ENCODE peak calls at places on chromosome 16, in four cellular contexts. S is K562, T is GM12878, Z is HepG2. I is an unnamed sample.
A peak's percentile ranks its signal among the peaks of the same experiment; 100 is the strongest.

GRCh38 chr16:985646-986400 is 4.3 kb downstream of the SOX8 start:
- DNase-seq in S (no peak), T (no peak), Z (no peak), I (no peak)

GRCh38 chr16:8751481-8752311 is 45.7 kb downstream of the TMEM186 start:
- DNase-seq in S (no peak), T (no peak), Z (peak; percentile 76), I (no peak)

GRCh38 chr16:7953360-7953759 is 620.7 kb downstream of the RBFOX1 start:
- DNase-seq in S (no peak), T (no peak), Z (no peak), I (no peak)

GRCh38 chr16:78500659-78501226 is 401.3 kb downstream of the WWOX start:
- DNase-seq in S (no peak), T (no peak), Z (peak; percentile 48), I (no peak)

GRCh38 chr16:88672776-88673175 is 9.9 kb upstream of the MVD start:
- DNase-seq in S (no peak), T (no peak), Z (no peak), I (peak; percentile 56)

GRCh38 chr16:8620535-8620934 is 963 bp upstream of the METTL22 start:
- DNase-seq in S (no peak), T (no peak), Z (no peak), I (no peak)

GRCh38 chr16:1788708-1789100 is 4.8 kb downstream of the IGFALS start:
- DNase-seq in S (no peak), T (no peak), Z (no peak), I (no peak)

GRCh38 chr16:525520-526180 is 1.9 kb upstream of the CAPN15 start:
- DNase-seq in S (peak; percentile 41), T (peak; percentile 62), Z (no peak), I (no peak)

GRCh38 chr16:85898521-85899442 is at the start of gene IRF8:
- DNase-seq in S (no peak), T (peak; percentile 59), Z (no peak), I (peak; percentile 87)

GRCh38 chr16:2474877-2475412 is at the start of gene TBC1D24:
- DNase-seq in S (peak; percentile 97), T (no peak), Z (peak; percentile 67), I (peak; percentile 99)

GRCh38 chr16:88731699-88732098 is 25.4 kb downstream of the CTU2 start:
- DNase-seq in S (peak; percentile 70), T (no peak), Z (no peak), I (peak; percentile 68)

GRCh38 chr16:15708096-15708495 is 58.1 kb downstream of the NDE1 start:
- DNase-seq in S (no peak), T (no peak), Z (no peak), I (no peak)

GRCh38 chr16:85234310-85235235 is 122.3 kb upstream of the CIBAR2 start:
- DNase-seq in S (peak; percentile 91), T (no peak), Z (peak; percentile 70), I (peak; percentile 78)

GRCh38 chr16:19555938-19556778 is 655 bp downstream of the VPS35L start:
- DNase-seq in S (peak; percentile 72), T (peak; percentile 13), Z (no peak), I (peak; percentile 64)

GRCh38 chr16:75621170-75621477 is 2.0 kb downstream of the ADAT1 start:
- DNase-seq in S (peak; percentile 78), T (no peak), Z (peak; percentile 53), I (peak; percentile 30)

GRCh38 chr16:48146710-48147109 is 9.1 kb downstream of the ABCC12 start:
- DNase-seq in S (no peak), T (no peak), Z (no peak), I (no peak)

GRCh38 chr16:84548971-84549844 is 44.7 kb upstream of the MEAK7 start:
- DNase-seq in S (no peak), T (no peak), Z (no peak), I (no peak)

GRCh38 chr16:23435500-23435899 is 17.5 kb downstream of the COG7 start:
- DNase-seq in S (peak; percentile 65), T (peak; percentile 15), Z (peak; percentile 77), I (peak; percentile 74)

GRCh38 chr16:53502331-53503269 is at the start of gene AKTIP:
- DNase-seq in S (no peak), T (no peak), Z (no peak), I (peak; percentile 46)

GRCh38 chr16:89330177-89330856 is 112.8 kb downstream of the ZNF778 start:
- DNase-seq in S (peak; percentile 48), T (no peak), Z (peak; percentile 84), I (no peak)

GRCh38 chr16:66874079-66874775 is 6.1 kb upstream of the PDP2 start:
- DNase-seq in S (no peak), T (no peak), Z (no peak), I (no peak)

DNA sequence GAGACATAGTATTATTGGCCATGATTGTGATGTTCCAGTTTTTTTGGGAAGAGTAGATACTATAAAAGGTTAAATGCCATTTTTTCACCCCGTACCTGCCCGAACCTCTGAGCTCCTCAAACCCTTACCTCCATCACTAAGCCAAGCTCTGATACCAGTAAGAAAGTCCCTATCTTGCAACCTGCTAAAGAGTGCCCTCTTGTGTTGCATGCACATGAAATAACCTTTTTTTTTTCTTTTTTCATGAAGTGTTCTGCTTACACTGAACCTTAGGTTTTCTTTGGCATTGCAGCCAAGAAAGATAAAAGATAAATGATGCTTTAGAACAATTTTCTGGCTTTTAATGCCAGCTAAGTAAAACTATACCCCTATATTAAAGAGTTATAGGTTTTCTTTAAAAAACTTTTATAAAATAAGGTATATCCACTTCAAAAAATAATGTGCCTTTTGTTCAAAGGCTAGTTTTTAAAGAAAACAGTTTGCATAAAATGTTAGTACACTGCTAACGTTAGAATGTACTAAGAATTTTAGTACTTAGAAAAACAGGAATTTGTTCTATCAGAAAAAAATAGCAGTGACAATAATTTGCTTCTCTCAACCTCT is 295.3 kb upstream of the PMFBP1 start:
- DNase-seq in S (peak; percentile 12), T (no peak), Z (peak; percentile 69), I (peak; percentile 31)
- TF ChIP-seq TARDBP in S (no peak), T (no peak), Z (no peak), I (no peak)

DNA sequence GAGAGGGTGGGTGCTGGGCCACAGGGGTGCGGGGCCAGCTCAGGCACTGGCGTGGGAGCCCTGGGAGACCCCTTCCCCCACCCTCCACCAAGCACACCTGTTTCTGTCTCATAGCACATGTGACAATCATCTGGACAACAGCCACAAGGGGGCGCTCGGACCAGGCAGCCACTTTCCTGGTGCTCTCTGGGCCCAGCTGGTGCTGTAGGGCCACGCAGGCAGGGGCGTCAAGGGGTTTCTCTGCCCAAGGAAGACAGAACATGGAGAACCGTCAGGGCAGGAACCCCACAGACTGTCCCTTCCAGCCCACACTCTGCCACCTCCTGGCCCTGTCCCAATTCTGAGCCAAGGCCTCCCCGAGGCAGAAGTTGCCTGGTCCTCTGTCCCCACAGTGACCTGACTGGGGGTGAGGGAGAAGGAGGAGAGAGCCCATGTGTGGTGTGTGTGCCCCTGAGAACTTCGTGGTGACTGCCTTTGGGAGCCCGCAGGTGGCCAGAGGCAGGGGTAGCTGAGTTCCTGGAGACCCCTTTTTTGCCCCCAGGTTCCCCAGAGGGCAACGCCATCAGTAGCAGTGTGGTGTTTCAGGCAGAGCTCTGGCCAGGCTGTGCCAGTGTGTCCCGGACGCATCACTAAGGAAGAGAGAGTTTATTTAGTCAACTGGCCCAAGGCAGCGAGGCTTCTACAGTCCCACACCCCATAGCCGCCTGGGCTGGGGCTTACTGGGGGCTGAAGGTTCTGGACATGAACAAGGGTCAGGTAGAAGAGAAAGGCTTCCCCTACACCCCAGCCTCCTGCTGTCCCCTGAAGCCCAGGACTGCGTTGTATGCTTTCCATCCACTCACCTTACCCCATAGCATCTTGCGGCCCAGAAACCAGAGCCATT is 3.1 kb upstream of the SETD6 start:
- DNase-seq in S (peak; percentile 64), T (no peak), Z (peak; percentile 75), I (peak; percentile 71)
- TF ChIP-seq TARDBP in S (no peak), T (no peak), Z (peak; percentile 47), I (no peak)

GRCh38 chr16:24540575-24541240 is 1.3 kb downstream of the RBBP6 start:
- DNase-seq in S (peak; percentile 17), T (no peak), Z (no peak), I (no peak)

GRCh38 chr16:24539850-24540484 is 601 bp downstream of the RBBP6 start:
- DNase-seq in S (peak; percentile 36), T (no peak), Z (no peak), I (peak; percentile 10)

GRCh38 chr16:24541534-24541933 is 2.2 kb downstream of the RBBP6 start:
- DNase-seq in S (no peak), T (no peak), Z (no peak), I (no peak)

GRCh38 chr16:24544640-24545039 is 5.3 kb downstream of the RBBP6 start:
- DNase-seq in S (no peak), T (no peak), Z (no peak), I (no peak)

DNA sequence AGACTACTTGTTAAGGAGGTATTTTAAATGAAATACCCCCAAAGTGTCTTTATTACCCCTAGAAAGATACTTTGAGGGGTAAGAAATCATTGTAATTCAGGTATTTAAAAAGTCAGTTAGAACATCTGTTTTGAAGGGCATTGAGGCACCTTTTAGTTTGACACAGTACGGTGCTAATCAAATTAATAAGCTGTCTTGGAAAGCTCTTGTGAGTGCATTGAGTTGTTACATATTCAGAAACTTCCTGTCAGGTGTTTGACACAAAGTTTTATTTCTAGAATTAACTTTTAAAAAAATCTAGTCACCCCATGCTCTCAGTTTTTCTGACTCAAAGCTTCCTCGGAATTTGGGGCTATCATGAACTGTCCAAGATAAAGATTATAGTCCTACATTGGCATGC is 4.6 kb downstream of the RBBP6 start:
- DNase-seq in S (no peak), T (no peak), Z (no peak), I (no peak)
- TF ChIP-seq TARDBP in S (no peak), T (no peak), Z (no peak), I (no peak)

DNA sequence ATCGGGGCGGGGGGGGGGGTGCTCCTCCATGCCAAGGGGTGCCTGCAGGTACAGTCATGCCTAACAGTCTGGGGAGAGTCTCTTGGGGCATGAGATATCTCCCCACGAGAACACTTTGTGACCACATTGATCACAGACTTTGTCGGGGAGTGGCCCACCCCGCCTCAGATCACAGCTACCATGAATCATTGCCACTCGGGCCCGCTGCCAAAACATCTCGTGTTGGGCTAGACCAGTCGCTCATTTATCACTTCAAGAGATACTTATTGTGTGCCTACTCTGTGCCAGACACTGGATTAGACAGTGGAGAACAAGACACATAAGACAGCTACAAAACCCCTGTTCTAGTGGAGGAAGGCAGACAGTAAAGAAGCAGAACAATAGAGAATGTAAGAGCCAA is 72.6 kb downstream of the CLEC16A start:
- DNase-seq in S (no peak), T (no peak), Z (peak; percentile 74), I (no peak)
- TF ChIP-seq TARDBP in S (no peak), T (no peak), Z (no peak), I (no peak)

GRCh38 chr16:20729141-20729540 is 12.5 kb downstream of the THUMPD1 start:
- DNase-seq in S (no peak), T (no peak), Z (no peak), I (no peak)

GRCh38 chr16:20727181-20727580 is 14.4 kb downstream of the THUMPD1 start:
- DNase-seq in S (no peak), T (no peak), Z (no peak), I (no peak)

GRCh38 chr16:20726661-20727060 is 15.0 kb downstream of the THUMPD1 start:
- DNase-seq in S (no peak), T (no peak), Z (no peak), I (no peak)
- TF ChIP-seq TARDBP in S (no peak), T (no peak), Z (no peak), I (no peak)

GRCh38 chr16:51941412-51941811 is 605.5 kb downstream of the TOX3 start:
- DNase-seq in S (no peak), T (no peak), Z (no peak), I (no peak)
- TF ChIP-seq TARDBP in S (no peak), T (no peak), Z (no peak), I (no peak)

I was measured in HEK293T.